ENCODE peak calls at places on chromosomes 3 and 15, in ten cellular contexts. Q, J, S, G, Z, A, F, R, O and X are unnamed samples.

GRCh38 chr3:55608266-55608937 is 121.3 kb upstream of the WNT5A start:
- DNase-seq in Q (no peak), R (no peak), Z (no peak), O (no peak), S (no peak), F (no peak), G (no peak), J (peak), A (peak), X (no peak)

GRCh38 chr3:114079761-114080160 is 23.2 kb downstream of the QTRT2 start:
- DNase-seq in O (no peak), R (no peak), Z (no peak), G (no peak), F (no peak), A (no peak), Q (no peak), S (no peak), J (no peak), X (no peak)

GRCh38 chr3:168952551-168952950 is 711.0 kb downstream of the MECOM start:
- DNase-seq in F (no peak), Z (no peak), S (no peak), J (peak), Q (no peak), R (peak), G (no peak), O (no peak), A (peak), X (no peak)

GRCh38 chr3:18778602-18779001 is 353.5 kb upstream of the SATB1 start:
- DNase-seq in O (no peak), J (no peak), Q (no peak), F (no peak), A (no peak), R (no peak), Z (no peak), G (no peak), S (no peak), X (no peak)

GRCh38 chr15:31346367-31347066 is 19.9 kb downstream of the KLF13 start:
- DNase-seq in A (no peak), Q (no peak), Z (no peak), S (peak), R (no peak), G (no peak), J (no peak), F (no peak), O (no peak), X (no peak)

GRCh38 chr3:48502728-48503168 is 1.2 kb downstream of the SHISA5 start:
- DNase-seq in Z (no peak), S (no peak), A (no peak), J (no peak), F (no peak), Q (no peak), G (no peak), O (no peak), R (no peak), X (no peak)

GRCh38 chr3:107106316-107106715 is 270.9 kb upstream of the CCDC54 start:
- DNase-seq in R (peak), O (no peak), F (no peak), G (no peak), A (no peak), Q (no peak), Z (no peak), J (no peak), S (no peak), X (no peak)

GRCh38 chr3:141849056-141849814 is 27.2 kb upstream of the ATP1B3 start:
- DNase-seq in Z (no peak), G (no peak), Q (no peak), J (no peak), R (no peak), F (no peak), A (no peak), O (no peak), S (no peak), X (peak)

GRCh38 chr3:46278816-46279672 is 36.8 kb downstream of the CCR3 start:
- DNase-seq in Z (no peak), J (no peak), G (no peak), S (no peak), A (no peak), F (no peak), O (no peak), Q (no peak), R (no peak), X (no peak)

GRCh38 chr3:123660900-123661299 is 76.0 kb upstream of the HACD2 start:
- DNase-seq in Z (peak), Q (no peak), J (peak), R (peak), S (no peak), G (no peak), O (peak), A (peak), F (peak), X (peak)

GRCh38 chr3:160837394-160837975 is 81.5 kb downstream of the PPM1L start:
- DNase-seq in Z (no peak), G (no peak), A (no peak), F (no peak), S (no peak), R (no peak), Q (peak), J (no peak), O (no peak), X (no peak)

GRCh38 chr15:48250640-48251076 is 44.6 kb downstream of the SLC12A1 start:
- DNase-seq in O (no peak), Q (peak), G (no peak), S (no peak), F (no peak), R (peak), Z (no peak), A (peak), J (peak), X (no peak)

GRCh38 chr3:134628884-134629283 is 21.9 kb downstream of the KY start:
- DNase-seq in A (no peak), Q (no peak), Z (no peak), R (no peak), S (no peak), G (no peak), J (no peak), O (peak), F (no peak), X (no peak)

GRCh38 chr15:65903296-65904073 is 34.2 kb downstream of the RAB11A start:
- DNase-seq in O (no peak), R (no peak), F (no peak), Q (no peak), G (no peak), S (no peak), A (no peak), Z (no peak), J (peak), X (no peak)